ENCODE peak calls at places on chromosomes 13 and 19, in four cellular contexts. Z, G, X and M are unnamed samples.

GRCh38 chr13:27556109-27556508 is 64.2 kb downstream of the LNX2 start:
- DNase-seq in Z (no peak), G (no peak), X (no peak), M (no peak)

GRCh38 chr13:98997738-98998641 is 20.1 kb upstream of the DOCK9 start:
- DNase-seq in G (no peak), X (no peak), Z (no peak), M (no peak)

GRCh38 chr19:46862974-46863632 is 2.3 kb downstream of the ARHGAP35 start:
- DNase-seq in G (no peak), Z (peak), X (no peak), M (peak)

GRCh38 chr19:35266904-35267817 is 1.6 kb upstream of the USF2 start:
- DNase-seq in X (no peak), G (no peak), Z (peak), M (peak)

GRCh38 chr13:19764237-19764636 is 18.5 kb downstream of the PSPC1 start:
- DNase-seq in Z (no peak), X (no peak), G (no peak), M (no peak)

GRCh38 chr13:30776661-30777060 is 41.3 kb downstream of the ALOX5AP start:
- DNase-seq in X (no peak), Z (no peak), G (no peak), M (no peak)

GRCh38 chr19:57511484-57511883 is 11.7 kb downstream of the ZNF773 start:
- DNase-seq in G (no peak), X (no peak), Z (no peak), M (no peak)

GRCh38 chr13:48778551-48779088 is 124.9 kb downstream of the CYSLTR2 start:
- DNase-seq in X (no peak), G (no peak), Z (no peak), M (no peak)

GRCh38 chr19:14940266-14940665 is 1.0 kb upstream of the OR7C2 start:
- DNase-seq in G (no peak), Z (no peak), X (no peak), M (no peak)

GRCh38 chr19:35942235-35942634 is 6.1 kb downstream of the LRFN3 start:
- DNase-seq in G (peak), Z (no peak), X (no peak), M (no peak)

GRCh38 chr19:47240561-47240960 is 9.6 kb upstream of the BBC3 start:
- DNase-seq in Z (no peak), X (no peak), G (no peak), M (no peak)

GRCh38 chr13:97574926-97575325 is 141.0 kb downstream of the RAP2A start:
- DNase-seq in G (peak), X (no peak), Z (peak), M (peak)

GRCh38 chr13:113441661-113442060 is 11.6 kb downstream of the ADPRHL1 start:
- DNase-seq in X (no peak), Z (no peak), G (no peak), M (no peak)

GRCh38 chr13:51955841-51956603 is 55.2 kb downstream of the ATP7B start:
- DNase-seq in G (no peak), Z (no peak), X (no peak), M (peak)

GRCh38 chr13:78465250-78465649 is 138.1 kb downstream of the POU4F1 start:
- DNase-seq in G (no peak), Z (no peak), X (no peak), M (no peak)

GRCh38 chr19:38224014-38224862 is at the start of gene DPF1:
- DNase-seq in G (peak), Z (peak), X (peak), M (peak)

GRCh38 chr19:53147645-53148044 is 11.2 kb downstream of the ZNF347 start:
- DNase-seq in Z (no peak), G (no peak), X (no peak), M (no peak)

GRCh38 chr13:32246468-32246867 is 68.7 kb downstream of the ZAR1L start:
- DNase-seq in Z (peak), X (no peak), G (peak), M (peak)
- TF ChIP-seq CREM in Z (no peak), X (no peak), G (no peak), M (no peak)

GRCh38 chr13:105630411-105630810 is 905.1 kb downstream of the EFNB2 start:
- DNase-seq in X (no peak), G (no peak), Z (no peak), M (no peak)

GRCh38 chr13:105627270-105627669 is 908.2 kb downstream of the EFNB2 start:
- DNase-seq in X (no peak), G (no peak), Z (no peak), M (no peak)
- TF ChIP-seq CREM in X (no peak), G (no peak), Z (no peak), M (no peak)

GRCh38 chr13:95497307-95497943 is 55.1 kb upstream of the CLDN10 start:
- DNase-seq in Z (no peak), G (no peak), X (no peak), M (no peak)

GRCh38 chr13:95502216-95502615 is 50.3 kb upstream of the CLDN10 start:
- DNase-seq in X (no peak), G (no peak), Z (no peak), M (no peak)

GRCh38 chr13:95500136-95500718 is 52.3 kb upstream of the CLDN10 start:
- DNase-seq in G (no peak), Z (no peak), X (no peak), M (no peak)

GRCh38 chr13:95496485-95496884 is 56.0 kb upstream of the CLDN10 start:
- DNase-seq in X (no peak), G (no peak), Z (no peak), M (no peak)

DNA sequence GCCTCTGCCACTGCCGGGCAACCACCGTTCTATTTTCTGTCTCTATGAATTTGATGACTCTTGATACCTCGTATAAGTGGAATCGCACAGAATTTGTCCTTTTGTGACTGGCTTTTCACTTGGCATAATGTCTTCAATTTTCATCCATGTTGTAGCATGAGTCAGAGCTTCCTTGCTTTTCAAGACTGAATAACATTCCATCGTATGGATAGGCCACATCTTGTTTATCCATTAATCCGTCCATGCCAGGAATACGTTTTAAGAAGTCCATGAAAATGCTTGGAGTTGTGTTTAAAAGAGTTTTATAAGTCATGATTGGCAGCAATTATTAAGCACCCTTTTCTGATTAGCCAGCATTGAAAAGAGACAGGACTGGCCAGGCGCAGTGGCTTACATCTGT is 53.6 kb upstream of the CLDN10 start:
- DNase-seq in Z (no peak), X (no peak), G (no peak), M (no peak)
- TF ChIP-seq CREM in Z (no peak), X (no peak), G (no peak), M (no peak)

DNA sequence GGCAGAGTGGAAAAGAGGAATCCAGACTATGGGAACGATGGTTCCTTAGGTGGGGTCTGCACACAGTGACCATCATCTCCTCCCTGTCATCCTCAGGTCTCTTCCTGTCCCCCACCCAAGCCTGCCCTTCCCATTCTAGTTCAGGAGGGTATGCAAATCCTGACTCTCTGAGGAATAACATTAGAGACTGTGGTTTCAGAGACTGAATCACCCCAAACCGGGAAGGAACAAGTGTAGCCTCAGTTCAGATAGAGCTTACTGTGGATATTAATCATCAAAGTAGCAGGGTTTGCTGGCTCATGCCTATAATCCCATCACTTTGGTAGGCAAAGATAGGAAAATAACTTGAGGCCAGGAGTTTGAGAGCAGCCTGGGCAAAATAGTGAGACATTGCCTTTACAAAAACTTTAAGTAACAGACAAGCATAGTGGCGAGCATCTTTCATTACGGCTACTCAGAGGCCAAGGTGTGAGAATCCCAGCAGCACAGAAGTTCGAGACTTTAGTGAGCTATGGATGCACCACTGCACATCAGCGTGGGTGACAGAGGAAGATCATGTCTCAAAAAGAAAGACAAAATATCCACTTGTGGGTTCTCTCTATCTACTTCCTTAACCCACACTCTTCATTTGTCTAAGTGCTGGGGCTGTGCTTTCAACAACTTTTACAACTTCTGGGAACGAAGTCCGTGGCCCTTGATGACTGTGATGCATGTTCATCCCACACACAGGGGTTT is 19.3 kb upstream of the LGALS13 start:
- DNase-seq in Z (no peak), X (peak), G (no peak), M (no peak)
- TF ChIP-seq CREM in Z (no peak), X (no peak), G (no peak), M (no peak)

GRCh38 chr13:40272776-40273139 is 393.7 kb downstream of the FOXO1 start:
- DNase-seq in Z (no peak), X (no peak), G (no peak), M (no peak)
- TF ChIP-seq CREM in Z (no peak), X (no peak), G (no peak), M (no peak)

DNA sequence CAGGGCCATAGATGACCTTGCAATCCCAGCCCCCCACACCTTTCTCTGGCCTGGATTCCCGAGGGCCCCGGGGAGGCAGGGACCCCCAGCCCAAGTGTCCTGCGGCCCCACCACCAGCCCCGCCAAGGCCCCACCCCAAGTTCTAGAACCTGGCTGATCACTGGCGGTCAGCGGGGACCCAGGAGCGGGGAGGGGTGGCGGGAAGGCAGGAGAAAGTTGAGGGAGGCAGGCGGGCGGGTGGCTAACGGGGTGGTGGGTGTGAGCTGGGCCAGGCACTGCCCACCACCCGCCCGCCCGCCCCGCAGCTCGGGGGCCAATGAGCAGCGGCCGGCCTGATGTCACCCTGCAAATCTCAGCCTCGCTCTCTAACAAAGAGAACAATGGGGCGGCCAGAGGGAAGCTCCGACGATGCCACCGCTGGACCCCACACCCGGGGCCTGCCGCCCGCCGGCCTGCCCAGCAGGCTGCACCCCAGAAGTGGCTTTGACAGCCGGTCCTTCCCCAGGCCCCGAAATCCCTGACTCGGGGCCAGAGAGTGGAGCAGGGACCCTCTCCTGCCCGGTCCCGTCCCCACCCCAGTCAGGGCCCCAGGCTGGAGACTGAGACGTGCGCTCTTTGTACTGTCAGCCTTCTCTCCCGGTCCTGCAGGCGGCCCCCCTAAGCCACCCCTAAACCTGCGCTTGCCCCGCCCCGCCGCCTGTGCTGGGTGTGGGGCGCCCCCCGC is 1.6 kb downstream of the MEX3D start:
- DNase-seq in X (no peak), Z (peak), G (peak), M (peak)
- TF ChIP-seq CREM in X (no peak), Z (no peak), G (no peak), M (no peak)

DNA sequence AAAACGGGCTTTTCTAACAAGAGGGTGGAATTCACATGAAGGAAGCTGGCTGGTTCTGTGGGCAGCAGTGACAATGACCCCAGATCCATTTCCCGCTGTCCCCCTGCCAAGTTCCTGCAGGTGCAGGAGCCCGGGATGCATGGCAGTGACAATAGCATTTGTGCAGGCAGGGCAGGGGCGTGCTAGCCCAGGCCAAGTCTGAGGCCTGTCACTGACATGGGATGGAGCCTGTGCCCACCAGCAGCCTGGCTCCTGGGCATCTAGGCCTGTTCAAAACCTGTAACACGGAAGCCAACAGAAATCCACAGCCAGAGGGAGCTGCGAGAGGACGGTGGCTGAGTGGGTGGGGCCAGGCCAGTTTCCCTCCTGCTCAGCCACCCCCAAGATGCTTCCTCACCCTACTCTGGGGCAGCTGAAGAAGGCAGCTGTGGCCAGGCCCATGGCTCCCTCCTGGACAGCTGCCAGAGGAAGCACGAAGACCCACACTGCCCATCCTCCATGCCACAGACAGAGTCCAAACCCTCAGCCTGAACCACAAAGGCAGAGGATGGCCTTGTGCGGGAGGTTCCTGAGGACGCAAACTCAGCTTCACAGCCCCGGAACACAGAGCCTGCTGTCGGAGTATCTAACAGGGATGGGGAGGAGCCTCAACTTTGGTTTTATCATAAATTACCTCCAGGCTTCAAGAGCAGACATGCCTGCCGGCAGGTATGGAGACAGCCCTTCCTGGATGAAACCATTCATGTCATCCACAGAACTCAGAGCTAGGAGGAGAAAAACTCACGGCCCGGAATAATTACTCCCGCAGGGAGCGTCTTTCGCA is 74.0 kb downstream of the CEBPG start:
- DNase-seq in X (no peak), G (no peak), Z (peak), M (no peak)
- TF ChIP-seq CREM in X (no peak), G (no peak), Z (no peak), M (no peak)

DNA sequence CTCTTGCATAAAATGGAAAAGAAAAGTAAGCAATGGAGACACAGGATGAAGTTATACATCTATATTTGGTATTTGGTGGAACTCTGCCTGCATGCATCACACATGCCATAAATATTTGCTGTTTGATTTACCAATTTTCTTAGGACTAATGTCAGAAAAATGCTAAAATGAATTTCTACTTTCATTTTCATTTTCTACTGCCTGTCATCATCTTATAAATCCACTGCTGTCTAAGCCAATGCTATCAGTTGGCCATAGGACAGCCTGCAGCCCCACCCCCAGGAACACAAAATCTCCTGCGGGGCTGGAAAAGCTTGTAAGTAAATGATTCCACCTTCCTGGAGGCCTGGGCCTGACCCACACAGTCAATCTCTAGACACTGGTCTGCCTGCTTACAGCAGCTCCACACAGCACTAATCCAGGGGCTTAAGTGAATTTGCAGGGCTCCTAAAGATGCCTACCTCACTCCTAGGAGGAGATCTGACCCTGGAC is 122.0 kb downstream of the ENOX1 start:
- DNase-seq in Z (peak), X (no peak), G (no peak), M (no peak)
- TF ChIP-seq CREM in Z (no peak), X (no peak), G (no peak), M (no peak)

DNA sequence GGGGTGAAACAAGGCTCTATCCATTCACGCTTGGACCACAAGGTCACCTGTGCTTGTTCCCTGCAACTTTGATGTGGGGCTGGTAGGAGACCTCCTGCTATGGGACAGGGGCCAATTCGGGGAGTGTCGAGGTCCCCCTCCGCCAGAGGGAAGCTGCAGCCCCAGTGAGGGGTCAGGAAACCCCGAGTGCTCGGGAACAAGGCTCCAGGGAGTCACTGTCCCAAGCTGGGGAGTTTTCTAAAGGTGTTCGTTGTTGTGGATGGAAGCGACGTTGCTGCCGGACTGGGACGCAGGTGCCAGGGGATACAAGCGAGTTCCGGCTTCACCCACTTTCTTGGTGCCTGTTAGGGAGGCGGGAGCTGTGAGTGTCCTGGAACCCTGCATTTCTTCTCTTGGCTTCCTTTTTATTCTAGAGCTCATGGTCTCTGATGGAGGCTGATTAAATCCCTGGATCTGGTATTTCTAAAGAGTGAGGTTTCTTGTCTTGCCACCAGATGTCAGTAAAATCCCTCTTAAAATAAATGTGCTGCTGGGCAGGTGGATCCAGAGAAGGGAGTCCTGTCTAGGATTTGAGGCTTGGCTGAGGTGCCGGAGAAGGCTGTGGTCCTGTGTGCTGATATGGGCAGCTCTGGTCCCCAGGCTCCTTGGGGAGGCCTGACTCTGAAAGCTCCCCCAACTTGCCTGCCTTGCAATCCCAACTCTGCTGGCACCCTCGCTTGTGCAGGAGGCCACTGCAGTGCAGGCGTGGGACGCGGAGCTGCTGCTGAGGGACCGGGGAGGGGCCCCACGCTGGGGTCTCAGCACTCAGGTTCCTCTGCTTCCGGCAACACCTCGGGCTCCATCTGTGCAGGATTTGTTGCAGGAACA is 153.9 kb downstream of the TEX29 start:
- DNase-seq in X (no peak), Z (no peak), G (peak), M (peak)
- TF ChIP-seq CREM in X (no peak), Z (no peak), G (no peak), M (no peak)